ENCODE peak calls at places on chromosome 2, in nine cellular contexts. E, J, D, I, A, V, B, U and P are unnamed samples.

GRCh38 chr2:10001551-10001950 is 41.8 kb upstream of the KLF11 start:
- DNase-seq in E (no peak), J (no peak), D (no peak), I (no peak), A (no peak), V (no peak), B (no peak), U (no peak), P (no peak)

GRCh38 chr2:239540174-239540573 is 139.4 kb upstream of the HDAC4 start:
- DNase-seq in E (no peak), J (no peak), D (no peak), I (no peak), A (no peak), V (no peak), B (no peak), U (peak), P (no peak)

GRCh38 chr2:129144082-129144791 is 825.6 kb upstream of the HS6ST1 start:
- DNase-seq in E (no peak), J (no peak), D (no peak), I (no peak), A (no peak), V (no peak), B (no peak), U (no peak), P (no peak)

GRCh38 chr2:1907283-1907682 is 163.0 kb upstream of the PXDN start:
- DNase-seq in E (no peak), J (no peak), D (no peak), I (no peak), A (no peak), V (no peak), B (no peak), U (no peak), P (no peak)

GRCh38 chr2:121078869-121079268 is 206.1 kb downstream of the TFCP2L1 start:
- DNase-seq in E (no peak), J (no peak), D (no peak), I (no peak), A (no peak), V (no peak), B (no peak), U (no peak), P (no peak)

GRCh38 chr2:18149660-18150246 is 271.3 kb downstream of the KCNS3 start:
- DNase-seq in E (peak), J (no peak), D (no peak), I (no peak), A (no peak), V (peak), B (peak), U (no peak), P (no peak)

GRCh38 chr2:155115856-155116255 is 417.4 kb downstream of the KCNJ3 start:
- DNase-seq in E (no peak), J (no peak), D (no peak), I (no peak), A (no peak), V (peak), B (no peak), U (no peak), P (no peak)

GRCh38 chr2:20411361-20411894 is 35.4 kb upstream of the RHOB start:
- DNase-seq in E (peak), J (no peak), D (peak), I (peak), A (peak), V (peak), B (peak), U (peak), P (no peak)

GRCh38 chr2:208250401-208250800 is 4.5 kb downstream of the IDH1 start:
- DNase-seq in E (peak), J (no peak), D (no peak), I (no peak), A (no peak), V (no peak), B (no peak), U (no peak), P (no peak)

GRCh38 chr2:86622409-86622877 is 1.2 kb downstream of the RNF103 start:
- DNase-seq in E (peak), J (no peak), D (no peak), I (peak), A (no peak), V (peak), B (peak), U (peak), P (no peak)

GRCh38 chr2:237931205-237931721 is 35.6 kb upstream of the UBE2F start:
- DNase-seq in E (no peak), J (no peak), D (no peak), I (no peak), A (no peak), V (no peak), B (no peak), U (no peak), P (no peak)
- H3K27ac ChIP-seq in E (no peak), J (no peak), D (peak), I (no peak), A (no peak), V (no peak), B (no peak), U (no peak), P (no peak)

GRCh38 chr2:164816900-164817299 is 24.7 kb downstream of the COBLL1 start:
- DNase-seq in E (no peak), J (no peak), D (no peak), I (no peak), A (no peak), V (no peak), B (no peak), U (no peak), P (no peak)
- H3K27ac ChIP-seq in E (no peak), J (no peak), D (peak), I (peak), A (no peak), V (no peak), B (no peak), U (no peak), P (no peak)

DNA sequence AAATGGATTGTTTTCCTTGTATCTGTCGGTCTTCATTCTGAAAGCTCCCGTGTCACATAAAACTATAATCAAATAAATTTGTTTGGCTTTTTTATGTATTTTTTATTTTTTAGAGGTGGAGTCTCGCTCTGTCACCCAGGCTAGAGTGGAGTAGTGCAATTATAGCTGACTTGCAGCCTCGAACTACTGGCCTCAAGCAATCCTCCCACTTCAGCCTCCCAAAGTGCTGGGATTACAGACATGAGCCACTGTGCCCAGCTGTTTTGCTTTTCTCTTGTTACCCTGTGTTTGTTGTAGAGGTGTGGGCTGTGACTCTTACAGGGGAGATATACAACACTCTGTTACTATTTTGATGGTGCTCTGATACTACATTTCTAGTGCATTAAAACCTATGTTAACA is 2.2 kb downstream of the GALM start:
- DNase-seq in E (no peak), J (no peak), D (no peak), I (no peak), A (no peak), V (no peak), B (no peak), U (no peak), P (no peak)
- H3K27ac ChIP-seq in E (no peak), J (no peak), D (peak), I (no peak), A (no peak), V (no peak), B (no peak), U (no peak), P (no peak)

GRCh38 chr2:160208662-160209229 is 8.7 kb upstream of the ITGB6 start:
- DNase-seq in E (no peak), J (no peak), D (no peak), I (no peak), A (no peak), V (peak), B (no peak), U (peak), P (no peak)
- H3K27ac ChIP-seq in E (peak), J (no peak), D (peak), I (peak), A (no peak), V (peak), B (peak), U (peak), P (peak)